ENCODE peak calls at places on chromosomes 16 and 17, in eight cellular contexts. G, X, P, S, H, I, L and C are unnamed samples.

GRCh38 chr16:61654962-61655361 is 381.3 kb downstream of the CDH8 start:
- DNase-seq in G (no peak), P (no peak), X (no peak), S (no peak), I (no peak), H (no peak), L (no peak), C (no peak)

GRCh38 chr17:78257810-78258322 is 26.4 kb downstream of the TMEM235 start:
- DNase-seq in G (no peak), H (no peak), S (peak), L (peak), I (no peak), X (no peak), P (no peak), C (no peak)

GRCh38 chr16:1613728-1614225 is 1.6 kb downstream of the CRAMP1 start:
- DNase-seq in I (peak), S (peak), H (no peak), G (peak), L (no peak), X (no peak), P (no peak), C (no peak)

GRCh38 chr17:64008830-64009229 is 10.7 kb downstream of the PRR29 start:
- DNase-seq in I (no peak), X (no peak), P (no peak), H (no peak), S (no peak), L (no peak), G (no peak), C (no peak)

GRCh38 chr17:63842173-63842539 is 329 bp downstream of the SMARCD2 start:
- DNase-seq in P (no peak), H (peak), X (peak), S (peak), I (no peak), L (no peak), G (peak), C (peak)

GRCh38 chr16:62540496-62540895 is 504.3 kb upstream of the CDH8 start:
- DNase-seq in X (no peak), G (no peak), H (no peak), S (peak), I (no peak), P (no peak), L (no peak), C (no peak)

GRCh38 chr16:57667526-57668258 is 414 bp upstream of the ADGRG3 start:
- DNase-seq in X (no peak), I (no peak), P (no peak), S (peak), L (peak), G (peak), H (peak), C (no peak)

GRCh38 chr16:58582971-58583765 is 46.5 kb downstream of the CNOT1 start:
- DNase-seq in G (no peak), I (no peak), P (no peak), L (no peak), H (no peak), S (no peak), X (no peak), C (no peak)

GRCh38 chr17:73787036-73787720 is 142.9 kb upstream of the SDK2 start:
- DNase-seq in P (no peak), L (no peak), I (no peak), X (no peak), S (no peak), G (no peak), H (no peak), C (no peak)

GRCh38 chr16:86396318-86396882 is 113.9 kb upstream of the FOXF1 start:
- DNase-seq in G (no peak), X (no peak), I (peak), L (peak), H (no peak), P (no peak), S (no peak), C (no peak)

GRCh38 chr17:55666810-55667209 is 55.9 kb downstream of the TMEM100 start:
- DNase-seq in I (no peak), G (no peak), H (no peak), S (no peak), P (no peak), X (no peak), L (no peak), C (no peak)

GRCh38 chr16:62899737-62900136 is 863.5 kb upstream of the CDH8 start:
- DNase-seq in I (no peak), H (no peak), L (no peak), G (no peak), S (no peak), P (no peak), X (no peak), C (no peak)

GRCh38 chr17:7839890-7840260 is 5.9 kb downstream of the KDM6B start:
- DNase-seq in P (peak), S (no peak), H (no peak), G (no peak), I (no peak), L (peak), X (no peak), C (no peak)
- H3K4me3 ChIP-seq in P (no peak), S (no peak), H (no peak), G (no peak), I (no peak), L (no peak), X (no peak), C (no peak)

DNA sequence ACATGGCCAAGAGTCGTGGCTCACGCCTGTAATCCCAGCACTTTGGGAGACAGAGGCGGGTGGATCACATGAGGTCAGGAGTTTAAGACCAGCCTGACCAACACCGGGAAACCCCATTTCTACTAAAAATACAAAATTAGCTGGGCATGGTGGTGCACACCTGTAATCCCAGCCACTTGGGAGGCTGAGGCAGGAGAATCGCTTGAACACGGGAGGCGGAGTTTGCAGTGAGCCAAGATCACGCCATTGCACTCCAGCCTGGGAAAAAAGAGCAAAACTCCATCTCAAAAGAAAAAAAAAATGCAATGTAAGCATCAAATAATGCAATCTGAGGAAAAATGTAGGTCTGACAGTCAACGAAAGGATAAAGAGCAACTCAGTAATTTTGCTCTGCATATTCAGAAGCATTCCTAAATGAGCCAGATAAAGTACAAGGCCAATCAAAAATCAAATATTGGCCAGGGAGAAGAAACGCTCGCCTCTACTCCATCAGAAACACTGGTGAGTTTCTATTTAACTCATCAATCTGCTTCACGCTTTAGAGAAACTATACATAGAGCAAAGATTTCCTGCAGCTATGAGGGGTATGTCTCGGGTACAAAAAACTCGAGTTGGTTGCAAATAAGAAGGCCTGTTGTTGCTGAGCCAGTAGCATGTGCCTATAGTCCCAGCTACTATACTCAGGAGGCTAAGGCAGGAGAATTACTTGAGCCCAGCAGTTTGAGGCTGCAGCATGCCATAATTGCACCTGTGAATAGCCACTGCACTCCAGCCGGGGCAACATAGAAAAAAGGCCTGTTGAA is 3.7 kb downstream of the TXNDC11 start:
- DNase-seq in X (no peak), L (no peak), S (no peak), H (no peak), I (peak), G (no peak), P (no peak), C (no peak)
- H3K27ac ChIP-seq in X (no peak), L (no peak), S (no peak), H (no peak), I (no peak), G (no peak), P (no peak), C (no peak)

DNA sequence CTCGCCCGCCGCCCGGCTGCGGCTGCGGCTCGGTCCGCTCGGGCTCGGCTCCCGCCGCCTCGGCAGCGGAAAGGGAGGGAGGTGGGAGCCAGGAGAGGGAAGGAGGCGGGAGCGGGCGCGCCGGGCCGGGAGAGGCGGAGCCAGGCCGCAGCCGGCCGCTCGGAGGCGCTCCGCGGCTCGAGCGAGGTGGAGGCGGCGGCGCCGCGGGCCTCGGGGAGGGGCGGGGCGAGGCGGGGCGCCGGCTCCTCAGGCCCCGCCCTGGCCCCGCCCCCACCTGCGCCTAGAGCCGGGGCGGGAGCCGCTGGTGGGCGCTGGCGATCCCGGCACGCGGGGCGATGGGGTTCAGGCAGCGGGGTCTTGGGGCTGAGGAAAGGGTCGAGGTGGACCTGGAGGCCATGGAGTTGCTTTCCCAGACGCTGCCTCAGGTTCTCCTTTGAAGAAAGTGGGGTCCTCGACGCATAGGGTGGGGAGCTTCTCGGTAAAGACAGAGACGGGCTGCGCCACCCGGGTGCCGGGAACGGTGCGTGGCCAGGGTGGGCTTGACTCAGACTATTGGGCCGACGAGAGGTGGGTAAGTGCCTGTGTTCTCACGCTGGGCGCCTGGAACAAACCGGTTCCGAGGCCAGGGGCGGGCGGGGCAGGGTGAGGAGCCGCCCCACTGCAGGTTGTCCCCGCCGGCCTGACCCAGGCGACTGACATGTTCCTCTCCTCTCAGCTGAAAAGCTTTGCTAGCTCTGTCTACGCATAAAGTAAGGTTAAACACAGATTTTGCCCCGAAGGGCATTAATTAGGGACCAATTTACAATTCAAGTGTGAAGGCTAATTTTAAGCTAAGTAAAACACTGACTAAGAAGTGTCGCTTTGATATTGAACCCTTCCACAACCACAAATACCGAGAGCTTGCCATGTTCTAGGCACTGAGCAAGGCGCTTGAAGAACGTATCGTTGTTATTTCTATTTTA is at the start of gene CMTM4:
- DNase-seq in L (peak), P (peak), S (peak), H (peak), G (peak), I (peak), X (peak), C (no peak)
- TF ChIP-seq POLR2A in L (no peak), P (peak), S (no peak), H (no peak), G (no peak), I (peak), X (no peak), C (no peak)

GRCh38 chr16:50265716-50266336 is 525 bp upstream of the ADCY7 start:
- DNase-seq in I (no peak), G (no peak), S (no peak), X (no peak), H (no peak), L (no peak), P (no peak), C (no peak)
- H3K4me3 ChIP-seq in I (peak), G (no peak), S (no peak), X (peak), H (peak), L (no peak), P (no peak), C (peak)

DNA sequence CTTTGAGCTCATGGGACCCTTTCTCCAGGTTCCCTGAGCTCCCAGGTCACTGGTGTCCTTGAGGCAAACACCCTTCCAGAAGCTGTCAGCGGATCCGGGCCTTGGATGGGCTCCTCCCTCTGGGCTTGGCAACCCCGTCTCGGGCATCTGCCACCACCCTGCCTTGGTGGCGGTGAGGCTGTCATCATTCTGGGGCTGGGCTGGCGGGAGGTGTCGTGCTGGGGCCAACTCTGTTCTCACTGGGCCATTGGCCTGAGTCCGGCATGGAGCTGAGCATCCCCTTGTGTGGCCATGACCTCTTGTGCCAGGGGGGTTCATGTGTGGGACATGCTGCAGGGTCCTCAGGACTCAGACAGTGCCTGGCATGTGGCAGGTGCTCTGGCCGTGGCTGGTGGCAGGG is 197.6 kb downstream of the LAT start:
- DNase-seq in L (no peak), I (no peak), X (no peak), S (no peak), P (no peak), G (no peak), H (peak), C (no peak)
- H3K27ac ChIP-seq in L (no peak), I (no peak), X (no peak), S (no peak), P (no peak), G (no peak), H (peak), C (no peak)

DNA sequence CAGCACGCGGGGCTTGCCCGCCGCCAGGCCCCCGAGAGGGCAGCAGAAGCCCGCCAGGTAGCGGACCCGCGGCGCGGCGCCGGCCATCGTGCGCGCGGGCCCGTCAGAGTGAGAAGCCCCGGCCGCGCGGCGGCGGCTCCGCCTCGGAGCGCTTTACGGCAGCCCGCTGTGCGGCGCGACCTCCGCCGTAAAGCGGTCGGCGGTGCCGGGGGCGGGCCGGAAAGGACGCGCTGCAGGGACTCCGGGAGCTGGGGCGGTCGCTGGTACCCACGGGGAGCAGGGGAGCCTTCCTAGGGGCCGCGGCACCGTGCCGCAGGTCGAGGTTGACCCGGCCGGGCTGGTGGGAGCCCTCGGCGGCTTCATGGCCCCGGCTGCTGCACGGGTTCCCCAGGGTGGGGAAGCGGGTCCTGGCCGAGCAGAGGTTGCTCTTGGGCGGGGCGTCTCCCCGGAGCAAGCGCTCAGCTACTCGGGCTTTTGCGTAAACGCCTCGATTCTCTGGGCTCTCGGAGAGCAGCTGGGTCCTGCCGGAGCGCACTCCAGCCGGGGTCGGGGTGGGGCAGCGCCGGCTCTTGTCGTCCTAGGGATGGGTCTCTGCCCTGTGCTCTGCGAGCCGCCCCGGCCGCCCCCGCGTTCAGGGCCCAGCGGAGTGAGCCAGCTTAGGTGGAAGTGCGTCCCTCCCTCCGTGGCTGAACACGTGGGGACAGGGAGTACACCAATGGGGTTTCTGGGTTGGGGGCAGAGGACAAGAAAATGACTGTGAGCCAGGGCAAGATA is at the start of gene FAAP100:
- DNase-seq in P (peak), G (peak), I (peak), S (peak), H (peak), L (peak), X (peak), C (no peak)
- TF ChIP-seq POLR2A in P (peak), G (no peak), I (peak), S (no peak), H (no peak), L (peak), X (no peak), C (peak)

DNA sequence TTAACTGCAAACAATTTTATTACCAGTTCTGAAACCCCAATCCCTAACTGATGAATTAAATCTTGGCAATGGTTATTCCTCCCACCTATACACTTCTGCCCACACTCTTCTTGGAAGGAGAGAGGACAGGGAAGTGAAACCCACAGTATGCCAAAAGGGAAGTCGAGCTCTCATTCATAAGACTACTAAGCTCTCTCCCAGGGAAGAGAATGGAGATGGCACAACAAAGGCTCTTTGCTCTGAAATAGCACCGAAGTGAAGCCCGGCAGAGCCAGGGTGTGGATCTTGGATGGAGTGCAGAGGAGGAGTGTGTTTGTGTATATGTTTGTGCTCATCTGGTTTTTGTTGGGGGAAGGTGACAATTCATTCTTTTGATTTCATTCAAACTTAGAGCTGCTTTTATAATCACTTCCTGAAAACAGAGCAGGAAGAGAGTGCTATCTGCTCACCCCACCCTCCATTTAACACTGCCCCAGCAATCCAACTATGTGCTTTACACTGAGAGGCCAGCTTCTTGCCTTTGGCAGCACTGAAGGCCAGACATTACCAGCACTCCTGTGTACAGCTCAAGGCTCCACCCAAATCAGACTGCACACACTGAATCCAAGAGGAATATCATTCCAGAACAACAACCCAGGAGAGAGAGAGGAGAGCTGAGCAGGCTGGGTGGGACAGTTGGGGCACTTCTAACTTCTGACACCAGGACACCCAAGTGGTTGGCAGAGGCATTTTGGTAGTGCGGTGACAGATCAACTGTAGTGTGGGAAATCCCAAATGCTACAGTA is 68.8 kb downstream of the HIC1 start:
- DNase-seq in G (peak), P (no peak), H (no peak), I (peak), L (peak), S (peak), X (no peak), C (no peak)
- H3K4me3 ChIP-seq in G (no peak), P (no peak), H (no peak), I (no peak), L (no peak), S (no peak), X (peak), C (no peak)